ENCODE peak calls at places on chromosomes 1 and 21, in six cellular contexts. One of them, this sample, is unnamed.
A peak's percentile ranks its signal among the peaks of the same experiment; 100 is the strongest.

GRCh38 chr1:11882814-11883538 is 24.2 kb upstream of the NPPB start:
- DNase-seq in A549: no peak
- DNase-seq in CD4-positive, alpha-beta memory T cell: no peak
- DNase-seq in psoas muscle: peak; percentile 88
- DNase-seq in upper lobe of right lung: peak; percentile 80
- DNase-seq in left ventricle myocardium inferior: peak; percentile 90
- DNase-seq in this sample: peak; percentile 13

GRCh38 chr1:183273300-183273699 is 87.2 kb downstream of the LAMC2 start:
- DNase-seq in A549: no peak
- DNase-seq in CD4-positive, alpha-beta memory T cell: no peak
- DNase-seq in psoas muscle: no peak
- DNase-seq in upper lobe of right lung: no peak
- DNase-seq in left ventricle myocardium inferior: no peak
- DNase-seq in this sample: no peak

GRCh38 chr21:38531610-38532009 is 33.3 kb upstream of the ERG start:
- DNase-seq in A549: no peak
- DNase-seq in CD4-positive, alpha-beta memory T cell: no peak
- DNase-seq in psoas muscle: no peak
- DNase-seq in upper lobe of right lung: no peak
- DNase-seq in left ventricle myocardium inferior: no peak
- DNase-seq in this sample: no peak

GRCh38 chr1:12143631-12144155 is 23.1 kb upstream of the TNFRSF1B start:
- DNase-seq in A549: peak; percentile 14
- DNase-seq in CD4-positive, alpha-beta memory T cell: peak; percentile 33
- DNase-seq in psoas muscle: peak; percentile 88
- DNase-seq in upper lobe of right lung: peak; percentile 89
- DNase-seq in left ventricle myocardium inferior: peak; percentile 79
- DNase-seq in this sample: peak; percentile 53

GRCh38 chr1:76611782-76612445 is 255.4 kb upstream of the ST6GALNAC5 start:
- DNase-seq in A549: no peak
- DNase-seq in CD4-positive, alpha-beta memory T cell: no peak
- DNase-seq in psoas muscle: no peak
- DNase-seq in upper lobe of right lung: no peak
- DNase-seq in left ventricle myocardium inferior: no peak
- DNase-seq in this sample: no peak

GRCh38 chr1:21238141-21238800 is 52.0 kb downstream of the ECE1 start:
- DNase-seq in A549: no peak
- DNase-seq in CD4-positive, alpha-beta memory T cell: no peak
- DNase-seq in psoas muscle: no peak
- DNase-seq in upper lobe of right lung: no peak
- DNase-seq in left ventricle myocardium inferior: no peak
- DNase-seq in this sample: no peak

GRCh38 chr1:27572679-27573426 is 31.1 kb downstream of the AHDC1 start:
- DNase-seq in A549: no peak
- DNase-seq in CD4-positive, alpha-beta memory T cell: no peak
- DNase-seq in psoas muscle: peak; percentile 81
- DNase-seq in upper lobe of right lung: no peak
- DNase-seq in left ventricle myocardium inferior: peak; percentile 36
- DNase-seq in this sample: no peak

GRCh38 chr1:164702216-164702615 is 143.2 kb downstream of the PBX1 start:
- DNase-seq in A549: peak; percentile 42
- DNase-seq in CD4-positive, alpha-beta memory T cell: no peak
- DNase-seq in psoas muscle: no peak
- DNase-seq in upper lobe of right lung: no peak
- DNase-seq in left ventricle myocardium inferior: no peak
- DNase-seq in this sample: no peak

GRCh38 chr21:39461419-39461818 is 9.6 kb downstream of the SH3BGR start:
- DNase-seq in A549: no peak
- DNase-seq in CD4-positive, alpha-beta memory T cell: no peak
- DNase-seq in psoas muscle: no peak
- DNase-seq in upper lobe of right lung: no peak
- DNase-seq in left ventricle myocardium inferior: no peak
- DNase-seq in this sample: peak; percentile 20

GRCh38 chr1:169052727-169053126 is 53.8 kb upstream of the ATP1B1 start:
- DNase-seq in A549: no peak
- DNase-seq in CD4-positive, alpha-beta memory T cell: no peak
- DNase-seq in psoas muscle: no peak
- DNase-seq in upper lobe of right lung: no peak
- DNase-seq in left ventricle myocardium inferior: no peak
- DNase-seq in this sample: no peak

GRCh38 chr1:22414244-22414751 is 37.4 kb upstream of the ZBTB40 start:
- DNase-seq in A549: peak; percentile 84
- DNase-seq in CD4-positive, alpha-beta memory T cell: no peak
- DNase-seq in psoas muscle: no peak
- DNase-seq in upper lobe of right lung: peak; percentile 79
- DNase-seq in left ventricle myocardium inferior: no peak
- DNase-seq in this sample: no peak

GRCh38 chr1:166383137-166383536 is 216.3 kb upstream of the FAM78B start:
- DNase-seq in A549: no peak
- DNase-seq in CD4-positive, alpha-beta memory T cell: no peak
- DNase-seq in psoas muscle: no peak
- DNase-seq in upper lobe of right lung: no peak
- DNase-seq in left ventricle myocardium inferior: no peak
- DNase-seq in this sample: no peak

GRCh38 chr1:115217150-115218033 is 120.7 kb downstream of the NGF start:
- DNase-seq in A549: no peak
- DNase-seq in CD4-positive, alpha-beta memory T cell: no peak
- DNase-seq in psoas muscle: no peak
- DNase-seq in upper lobe of right lung: no peak
- DNase-seq in left ventricle myocardium inferior: peak; percentile 42
- DNase-seq in this sample: no peak

GRCh38 chr1:109925159-109925990 is 14.7 kb downstream of the CSF1 start:
- DNase-seq in A549: no peak
- DNase-seq in CD4-positive, alpha-beta memory T cell: no peak
- DNase-seq in psoas muscle: no peak
- DNase-seq in upper lobe of right lung: no peak
- DNase-seq in left ventricle myocardium inferior: no peak
- DNase-seq in this sample: no peak

GRCh38 chr1:67336157-67336556 is 28.5 kb downstream of the IL12RB2 start:
- DNase-seq in A549: no peak
- DNase-seq in CD4-positive, alpha-beta memory T cell: peak; percentile 49
- DNase-seq in psoas muscle: no peak
- DNase-seq in upper lobe of right lung: no peak
- DNase-seq in left ventricle myocardium inferior: no peak
- DNase-seq in this sample: peak; percentile 48

GRCh38 chr1:96482615-96483014 is 239.0 kb upstream of the PTBP2 start:
- DNase-seq in A549: no peak
- DNase-seq in CD4-positive, alpha-beta memory T cell: no peak
- DNase-seq in psoas muscle: no peak
- DNase-seq in upper lobe of right lung: no peak
- DNase-seq in left ventricle myocardium inferior: no peak
- DNase-seq in this sample: no peak

GRCh38 chr1:229397762-229398161 is 36.1 kb downstream of the ACTA1 start:
- DNase-seq in A549: no peak
- DNase-seq in CD4-positive, alpha-beta memory T cell: no peak
- DNase-seq in psoas muscle: no peak
- DNase-seq in upper lobe of right lung: no peak
- DNase-seq in left ventricle myocardium inferior: no peak
- DNase-seq in this sample: no peak

GRCh38 chr1:113786055-113786454 is 26.2 kb downstream of the RSBN1 start:
- DNase-seq in A549: no peak
- DNase-seq in CD4-positive, alpha-beta memory T cell: no peak
- DNase-seq in psoas muscle: no peak
- DNase-seq in upper lobe of right lung: no peak
- DNase-seq in left ventricle myocardium inferior: no peak
- DNase-seq in this sample: no peak

GRCh38 chr21:8990326-8991087 is 1530.9 kb upstream of the TPTE start:
- DNase-seq in A549: no peak
- DNase-seq in CD4-positive, alpha-beta memory T cell: no peak
- DNase-seq in psoas muscle: no peak
- DNase-seq in upper lobe of right lung: no peak
- DNase-seq in left ventricle myocardium inferior: no peak
- DNase-seq in this sample: no peak

GRCh38 chr1:14765773-14766172 is 167.3 kb downstream of the KAZN start:
- DNase-seq in A549: peak; percentile 36
- DNase-seq in CD4-positive, alpha-beta memory T cell: no peak
- DNase-seq in psoas muscle: no peak
- DNase-seq in upper lobe of right lung: no peak
- DNase-seq in left ventricle myocardium inferior: no peak
- DNase-seq in this sample: no peak

GRCh38 chr1:70331962-70332361 is 22.6 kb downstream of the ANKRD13C start:
- DNase-seq in A549: no peak
- DNase-seq in CD4-positive, alpha-beta memory T cell: no peak
- DNase-seq in psoas muscle: no peak
- DNase-seq in upper lobe of right lung: no peak
- DNase-seq in left ventricle myocardium inferior: no peak
- DNase-seq in this sample: no peak

GRCh38 chr1:228079601-228080263 is 2.8 kb upstream of the ARF1 start:
- DNase-seq in A549: no peak
- DNase-seq in CD4-positive, alpha-beta memory T cell: no peak
- DNase-seq in psoas muscle: peak; percentile 32
- DNase-seq in upper lobe of right lung: peak; percentile 62
- DNase-seq in left ventricle myocardium inferior: peak; percentile 12
- DNase-seq in this sample: no peak

GRCh38 chr1:219153741-219154140 is 19.9 kb upstream of the LYPLAL1 start:
- DNase-seq in A549: no peak
- DNase-seq in CD4-positive, alpha-beta memory T cell: no peak
- DNase-seq in psoas muscle: no peak
- DNase-seq in upper lobe of right lung: no peak
- DNase-seq in left ventricle myocardium inferior: no peak
- DNase-seq in this sample: no peak

GRCh38 chr1:24169286-24169685 is 17.8 kb downstream of the IFNLR1 start:
- DNase-seq in A549: no peak
- DNase-seq in CD4-positive, alpha-beta memory T cell: no peak
- DNase-seq in psoas muscle: no peak
- DNase-seq in upper lobe of right lung: no peak
- DNase-seq in left ventricle myocardium inferior: no peak
- DNase-seq in this sample: no peak

GRCh38 chr1:76690784-76691183 is 176.5 kb upstream of the ST6GALNAC5 start:
- DNase-seq in A549: no peak
- DNase-seq in CD4-positive, alpha-beta memory T cell: no peak
- DNase-seq in psoas muscle: no peak
- DNase-seq in upper lobe of right lung: no peak
- DNase-seq in left ventricle myocardium inferior: no peak
- DNase-seq in this sample: no peak

GRCh38 chr1:71780681-71781080 is 501.7 kb downstream of the NEGR1 start:
- DNase-seq in A549: no peak
- DNase-seq in CD4-positive, alpha-beta memory T cell: no peak
- DNase-seq in psoas muscle: no peak
- DNase-seq in upper lobe of right lung: no peak
- DNase-seq in left ventricle myocardium inferior: no peak
- DNase-seq in this sample: peak; percentile 7

GRCh38 chr1:164813781-164814180 is 254.8 kb downstream of the PBX1 start:
- DNase-seq in A549: no peak
- DNase-seq in CD4-positive, alpha-beta memory T cell: no peak
- DNase-seq in psoas muscle: no peak
- DNase-seq in upper lobe of right lung: no peak
- DNase-seq in left ventricle myocardium inferior: no peak
- DNase-seq in this sample: no peak

GRCh38 chr1:10216148-10216749 is 5.9 kb downstream of the KIF1B start:
- DNase-seq in A549: no peak
- DNase-seq in CD4-positive, alpha-beta memory T cell: no peak
- DNase-seq in psoas muscle: no peak
- DNase-seq in upper lobe of right lung: no peak
- DNase-seq in left ventricle myocardium inferior: no peak
- DNase-seq in this sample: no peak

GRCh38 chr1:84272401-84272800 is 29.1 kb upstream of the SAMD13 start:
- DNase-seq in A549: no peak
- DNase-seq in CD4-positive, alpha-beta memory T cell: no peak
- DNase-seq in psoas muscle: no peak
- DNase-seq in upper lobe of right lung: no peak
- DNase-seq in left ventricle myocardium inferior: no peak
- DNase-seq in this sample: no peak

GRCh38 chr1:206551985-206552325 is 44.6 kb downstream of the RASSF5 start:
- DNase-seq in A549: no peak
- DNase-seq in CD4-positive, alpha-beta memory T cell: peak; percentile 81
- DNase-seq in psoas muscle: no peak
- DNase-seq in upper lobe of right lung: no peak
- DNase-seq in left ventricle myocardium inferior: no peak
- DNase-seq in this sample: peak; percentile 57

DNA sequence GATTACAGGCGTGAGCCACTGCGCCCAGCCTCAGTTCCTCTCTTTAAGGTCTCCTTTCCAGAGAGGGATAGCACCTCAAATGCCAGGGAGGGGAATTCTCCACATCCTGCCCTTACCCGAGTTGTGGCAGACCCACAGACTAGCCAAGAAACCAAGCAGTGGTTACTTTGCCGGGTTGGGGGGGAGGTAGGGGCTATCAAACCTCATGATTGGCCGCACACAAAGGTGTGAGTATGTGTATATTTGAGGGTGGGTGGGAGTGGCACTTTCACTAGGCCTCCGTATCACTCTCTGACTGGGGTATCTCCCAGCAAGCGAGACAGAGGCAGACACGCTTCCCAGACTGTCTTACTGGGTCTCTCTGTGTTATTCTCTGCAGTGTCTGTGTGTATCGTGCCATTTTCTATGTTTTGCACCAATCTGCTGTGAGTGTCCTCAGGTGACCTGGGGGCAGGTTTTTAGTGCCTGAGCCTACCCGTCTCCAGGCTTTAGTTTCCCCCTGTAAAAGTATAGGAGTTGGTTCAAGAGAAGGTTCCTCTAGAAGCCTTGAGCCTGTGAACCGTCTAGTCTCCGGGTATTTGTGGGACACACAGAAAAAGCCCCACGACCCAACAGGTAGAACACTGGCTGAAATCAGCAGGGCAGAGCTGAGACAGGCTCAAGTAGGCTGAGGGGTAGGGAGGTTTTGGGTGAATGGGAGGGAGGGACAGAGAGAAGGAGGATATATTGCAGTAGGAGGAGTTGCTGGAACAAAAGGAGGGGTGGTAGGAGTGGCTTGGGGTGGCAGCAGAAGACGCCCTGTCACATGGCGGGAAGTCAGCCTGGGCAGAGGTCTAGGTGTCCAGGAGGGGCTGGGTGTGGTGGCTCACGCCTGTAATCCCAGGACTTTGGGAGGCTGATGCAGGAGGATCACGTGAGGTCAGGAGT is 10.3 kb downstream of the LMNA start:
- DNase-seq in A549: peak; percentile 85
- DNase-seq in CD4-positive, alpha-beta memory T cell: peak; percentile 50
- DNase-seq in psoas muscle: peak; percentile 74
- DNase-seq in upper lobe of right lung: peak; percentile 80
- DNase-seq in left ventricle myocardium inferior: no peak
- DNase-seq in this sample: peak; percentile 38
- H3K4me3 ChIP-seq in A549: no peak overlapping the region
- H3K4me3 ChIP-seq in CD4-positive, alpha-beta memory T cell: no peak overlapping the region
- H3K4me3 ChIP-seq in psoas muscle: peak overlapping the region; percentile 99
- H3K4me3 ChIP-seq in upper lobe of right lung: no peak overlapping the region
- H3K4me3 ChIP-seq in left ventricle myocardium inferior: peak overlapping the region; percentile 100
- H3K4me3 ChIP-seq in this sample: peak overlapping the region; percentile 53

GRCh38 chr1:81237531-81238528 is 562.9 kb upstream of the ADGRL2 start:
- DNase-seq in A549: no peak
- DNase-seq in CD4-positive, alpha-beta memory T cell: no peak
- DNase-seq in psoas muscle: no peak
- DNase-seq in upper lobe of right lung: no peak
- DNase-seq in left ventricle myocardium inferior: no peak
- DNase-seq in this sample: no peak
- H3K4me3 ChIP-seq in A549: peak overlapping the region; percentile 27
- H3K4me3 ChIP-seq in CD4-positive, alpha-beta memory T cell: no peak overlapping the region
- H3K4me3 ChIP-seq in psoas muscle: peak overlapping the region; percentile 37
- H3K4me3 ChIP-seq in upper lobe of right lung: peak overlapping the region; percentile 31
- H3K4me3 ChIP-seq in left ventricle myocardium inferior: peak overlapping the region; percentile 45
- H3K4me3 ChIP-seq in this sample: no peak overlapping the region

GRCh38 chr1:33337994-33338494 is 17.1 kb upstream of the A3GALT2 start:
- DNase-seq in A549: no peak
- DNase-seq in CD4-positive, alpha-beta memory T cell: no peak
- DNase-seq in psoas muscle: no peak
- DNase-seq in upper lobe of right lung: no peak
- DNase-seq in left ventricle myocardium inferior: no peak
- DNase-seq in this sample: no peak
- H3K4me3 ChIP-seq in A549: no peak overlapping the region
- H3K4me3 ChIP-seq in CD4-positive, alpha-beta memory T cell: no peak overlapping the region
- H3K4me3 ChIP-seq in psoas muscle: peak overlapping the region; percentile 55
- H3K4me3 ChIP-seq in upper lobe of right lung: peak overlapping the region; percentile 6
- H3K4me3 ChIP-seq in left ventricle myocardium inferior: peak overlapping the region; percentile 47
- H3K4me3 ChIP-seq in this sample: no peak overlapping the region

GRCh38 chr1:162632234-162632666 is at the start of gene DDR2:
- DNase-seq in A549: no peak
- DNase-seq in CD4-positive, alpha-beta memory T cell: no peak
- DNase-seq in psoas muscle: peak; percentile 77
- DNase-seq in upper lobe of right lung: no peak
- DNase-seq in left ventricle myocardium inferior: peak; percentile 58
- DNase-seq in this sample: no peak
- H3K4me3 ChIP-seq in A549: no peak within 1 kb of the TSS
- H3K4me3 ChIP-seq in CD4-positive, alpha-beta memory T cell: no peak within 1 kb of the TSS
- H3K4me3 ChIP-seq in psoas muscle: peak within 1 kb of the TSS; percentile 55
- H3K4me3 ChIP-seq in upper lobe of right lung: peak within 1 kb of the TSS; percentile 51
- H3K4me3 ChIP-seq in left ventricle myocardium inferior: peak within 1 kb of the TSS; percentile 70
- H3K4me3 ChIP-seq in this sample: no peak within 1 kb of the TSS